ENCODE peak calls at places on chromosomes 16 and 17, in five cellular contexts. A is glutamatergic neuron; J is heart right ventricle; D is AG08395; B is stimulated activated CD4-positive, alpha-beta T cell treated with anti-CD3 and anti-CD28 coated beads, Interleukin-2, amount 100 ng/mL, for 48 hours. P is an unnamed sample.

GRCh38 chr17:44024271-44024663 is 9.5 kb upstream of the TMEM101 start:
- DNase-seq in A (peak), J (no peak), D (no peak), B (no peak), P (no peak)

GRCh38 chr17:37888881-37889280 is 35.3 kb upstream of the TBC1D3K start:
- DNase-seq in A (no peak), J (no peak), D (no peak), B (no peak), P (no peak)

GRCh38 chr17:17403899-17404576 is 72.8 kb upstream of the MED9 start:
- DNase-seq in A (peak), J (no peak), D (no peak), B (peak), P (no peak)

GRCh38 chr16:84098939-84099338 is 17.8 kb downstream of the MBTPS1 start:
- DNase-seq in A (no peak), J (no peak), D (no peak), B (no peak), P (no peak)

GRCh38 chr16:53089434-53090270 is 34.9 kb downstream of the CHD9 start:
- DNase-seq in A (no peak), J (no peak), D (no peak), B (no peak), P (no peak)

GRCh38 chr17:4711671-4712111 is 1.3 kb downstream of the ARRB2 start:
- DNase-seq in A (no peak), J (no peak), D (no peak), B (no peak), P (no peak)

GRCh38 chr16:81445143-81445922 is 725 bp downstream of the CMIP start:
- DNase-seq in A (peak), J (peak), D (peak), B (no peak), P (peak)

GRCh38 chr16:10922328-10923145 is 19.7 kb downstream of the DEXI start:
- DNase-seq in A (no peak), J (peak), D (peak), B (no peak), P (no peak)

GRCh38 chr16:2894231-2894630 is 11.2 kb downstream of the FLYWCH2 start:
- DNase-seq in A (no peak), J (no peak), D (no peak), B (no peak), P (no peak)

GRCh38 chr16:19555938-19556778 is 655 bp downstream of the VPS35L start:
- DNase-seq in A (no peak), J (no peak), D (peak), B (peak), P (peak)

GRCh38 chr17:72560303-72561247 is 439.8 kb downstream of the SOX9 start:
- DNase-seq in A (peak), J (no peak), D (peak), B (peak), P (peak)

GRCh38 chr17:37570527-37571093 is 38.6 kb downstream of the SYNRG start:
- DNase-seq in A (peak), J (peak), D (peak), B (no peak), P (peak)

GRCh38 chr16:56869513-56870270 is 4.7 kb downstream of the SLC12A3 start:
- DNase-seq in A (no peak), J (no peak), D (peak), B (peak), P (peak)

GRCh38 chr16:28140788-28141618 is 70.8 kb downstream of the XPO6 start:
- DNase-seq in A (no peak), J (no peak), D (no peak), B (peak), P (peak)

GRCh38 chr17:39271546-39271945 is 45.8 kb upstream of the STAC2 start:
- DNase-seq in A (no peak), J (no peak), D (peak), B (no peak), P (no peak)

GRCh38 chr17:73362697-73363096 is 50.9 kb upstream of the CDC42EP4 start:
- DNase-seq in A (no peak), J (no peak), D (no peak), B (no peak), P (no peak)

GRCh38 chr16:276360-277077 is 775 bp upstream of the RGS11 start:
- DNase-seq in A (no peak), J (no peak), D (no peak), B (no peak), P (no peak)

GRCh38 chr17:79045001-79045729 is 21.2 kb downstream of the C1QTNF1 start:
- DNase-seq in A (no peak), J (no peak), D (no peak), B (no peak), P (no peak)

GRCh38 chr16:77304883-77305282 is 105.7 kb downstream of the SYCE1L start:
- DNase-seq in A (no peak), J (no peak), D (no peak), B (no peak), P (no peak)

GRCh38 chr17:51352798-51353197 is 92.5 kb downstream of the UTP18 start:
- DNase-seq in A (no peak), J (no peak), D (no peak), B (no peak), P (no peak)

GRCh38 chr17:31535581-31535981 is 144.1 kb downstream of the RAB11FIP4 start:
- DNase-seq in A (no peak), J (no peak), D (no peak), B (no peak), P (peak)

GRCh38 chr17:48153711-48154642 is 46.4 kb downstream of the SNX11 start:
- DNase-seq in A (peak), J (no peak), D (peak), B (no peak), P (peak)